ENCODE peak calls at places on chromosomes 1 and 21, in six cellular contexts. P is WTC11; J is NCI-H345; W is activated CD4-positive, CD25-positive, alpha-beta regulatory T cell; G is effector memory CD8-positive, alpha-beta T cell; F is mucosa of gallbladder. Q is an unnamed sample.

GRCh38 chr1:245946905-245947304 is 560.2 kb downstream of the SMYD3 start:
- DNase-seq in P (no peak), J (no peak), W (no peak), G (no peak), F (peak), Q (no peak)

GRCh38 chr1:159752135-159752580 is 28.6 kb upstream of the DUSP23 start:
- DNase-seq in P (no peak), J (no peak), W (no peak), G (no peak), F (peak), Q (no peak)

GRCh38 chr21:32131164-32131563 is 147.7 kb downstream of the MIS18A start:
- DNase-seq in P (no peak), J (no peak), W (no peak), G (no peak), F (no peak), Q (no peak)

GRCh38 chr1:244011251-244011650 is 39.8 kb upstream of the ZBTB18 start:
- DNase-seq in P (no peak), J (no peak), W (no peak), G (no peak), F (no peak), Q (no peak)

GRCh38 chr1:42815938-42816599 is 853 bp upstream of the ERMAP start:
- DNase-seq in P (no peak), J (peak), W (no peak), G (no peak), F (no peak), Q (no peak)

GRCh38 chr21:45620201-45620600 is 23.3 kb upstream of the PCBP3 start:
- DNase-seq in P (no peak), J (no peak), W (no peak), G (no peak), F (no peak), Q (no peak)

GRCh38 chr21:41313765-41314164 is 2.8 kb upstream of the FAM3B start:
- DNase-seq in P (no peak), J (no peak), W (no peak), G (no peak), F (no peak), Q (no peak)

GRCh38 chr1:170063109-170063826 is 11.2 kb downstream of the KIFAP3 start:
- DNase-seq in P (no peak), J (no peak), W (no peak), G (no peak), F (no peak), Q (no peak)

GRCh38 chr1:44723064-44723463 is 7.9 kb downstream of the RNU5D-1 start:
- DNase-seq in P (no peak), J (no peak), W (no peak), G (no peak), F (no peak), Q (no peak)

GRCh38 chr1:211339631-211340041 is 13.0 kb downstream of the TRAF5 start:
- DNase-seq in P (no peak), J (no peak), W (no peak), G (no peak), F (no peak), Q (no peak)

GRCh38 chr1:248622491-248623106 is 12.3 kb downstream of the OR2T11 start:
- DNase-seq in P (no peak), J (peak), W (no peak), G (no peak), F (no peak), Q (peak)

GRCh38 chr1:232192781-232193450 is 437.0 kb downstream of the SIPA1L2 start:
- DNase-seq in P (no peak), J (no peak), W (no peak), G (no peak), F (peak), Q (no peak)

GRCh38 chr1:96487961-96488360 is 233.6 kb upstream of the PTBP2 start:
- DNase-seq in P (no peak), J (no peak), W (no peak), G (no peak), F (no peak), Q (no peak)

GRCh38 chr1:36703526-36704208 is 221.0 kb upstream of the CSF3R start:
- DNase-seq in P (peak), J (peak), W (no peak), G (peak), F (peak), Q (peak)

GRCh38 chr1:116943438-116943837 is 33.7 kb downstream of the PTGFRN start:
- DNase-seq in P (no peak), J (no peak), W (no peak), G (no peak), F (no peak), Q (no peak)

Q was measured in memory B cell.